ENCODE peak calls at places on chromosomes 7 and 10, in ten cellular contexts. J is A549, A is sigmoid colon, B is tibial nerve, P is suprapubic skin, Z is ovary, Y is transverse colon, G is H1, F is GM12878, R is HepG2. V is an unnamed sample.

GRCh38 chr10:60089095-60089494 is 182.7 kb upstream of the CCDC6 start:
- DNase-seq in J (peak), A (no peak), B (no peak), P (no peak), Z (no peak), Y (peak), G (no peak), F (no peak), R (peak), V (no peak)

GRCh38 chr10:71316081-71316785 is 2.8 kb upstream of the SLC29A3 start:
- DNase-seq in J (no peak), A (no peak), B (no peak), P (no peak), Z (no peak), Y (no peak), G (no peak), F (no peak), R (no peak), V (no peak)

GRCh38 chr10:29862926-29863614 is 196.3 kb downstream of the JCAD start:
- DNase-seq in J (no peak), A (no peak), B (no peak), P (no peak), Z (no peak), Y (no peak), G (no peak), F (no peak), R (no peak), V (no peak)

GRCh38 chr10:89615105-89615504 is 29.9 kb downstream of the PANK1 start:
- DNase-seq in J (no peak), A (no peak), B (no peak), P (no peak), Z (no peak), Y (no peak), G (no peak), F (no peak), R (no peak), V (no peak)

GRCh38 chr10:117746541-117747195 is 204.1 kb downstream of the EMX2 start:
- DNase-seq in J (no peak), A (no peak), B (no peak), P (no peak), Z (no peak), Y (no peak), G (no peak), F (no peak), R (no peak), V (no peak)

GRCh38 chr10:47164126-47164799 is 135.7 kb upstream of the GDF10 start:
- DNase-seq in J (peak), A (no peak), B (no peak), P (no peak), Z (no peak), Y (no peak), G (no peak), F (no peak), R (no peak), V (no peak)

GRCh38 chr7:22731781-22732180 is 4.8 kb downstream of the IL6 start:
- DNase-seq in J (no peak), A (no peak), B (no peak), P (no peak), Z (no peak), Y (no peak), G (no peak), F (no peak), R (no peak), V (no peak)

GRCh38 chr7:139901411-139901810 is 72.3 kb downstream of the TBXAS1 start:
- DNase-seq in J (no peak), A (no peak), B (no peak), P (no peak), Z (no peak), Y (no peak), G (no peak), F (no peak), R (no peak), V (no peak)

GRCh38 chr7:92736870-92737269 is 99.5 kb downstream of the CDK6 start:
- DNase-seq in J (no peak), A (no peak), B (no peak), P (no peak), Z (no peak), Y (no peak), G (no peak), F (no peak), R (no peak), V (no peak)

GRCh38 chr10:42898037-42898960 is 115.7 kb downstream of the BMS1 start:
- DNase-seq in J (no peak), A (no peak), B (no peak), P (no peak), Z (no peak), Y (no peak), G (no peak), F (no peak), R (no peak), V (no peak)

GRCh38 chr10:15124908-15125307 is 27.8 kb downstream of the RPP38 start:
- DNase-seq in J (no peak), A (no peak), B (no peak), P (no peak), Z (no peak), Y (no peak), G (no peak), F (no peak), R (no peak), V (no peak)

GRCh38 chr7:102303669-102304422 is 17.2 kb downstream of the SH2B2 start:
- DNase-seq in J (no peak), A (no peak), B (no peak), P (no peak), Z (no peak), Y (no peak), G (no peak), F (no peak), R (no peak), V (no peak)

GRCh38 chr7:113764401-113765035 is 154.3 kb downstream of the PPP1R3A start:
- DNase-seq in J (no peak), A (no peak), B (no peak), P (no peak), Z (no peak), Y (no peak), G (no peak), F (no peak), R (no peak), V (no peak)

DNA sequence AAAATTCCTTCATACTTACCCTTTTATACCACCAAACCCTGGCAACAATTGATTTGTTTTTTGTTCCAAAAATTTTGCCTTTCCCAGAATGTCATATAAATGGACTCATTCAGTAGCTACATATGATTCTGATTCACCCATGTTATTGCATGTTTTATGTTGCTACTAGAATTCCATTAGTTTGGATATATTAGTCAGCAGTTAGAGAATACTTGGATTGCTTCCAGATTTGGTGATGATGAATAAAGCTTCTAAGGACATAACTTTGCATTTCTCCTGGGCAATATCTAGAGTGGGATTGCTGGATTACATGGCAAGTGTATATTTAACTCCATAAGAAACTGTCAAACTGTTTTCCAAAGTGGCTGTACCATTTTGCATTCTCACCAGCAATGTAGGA is 806.9 kb downstream of the DNAJB9 start:
- DNase-seq in J (no peak), A (no peak), B (no peak), P (no peak), Z (no peak), Y (no peak), G (no peak), F (no peak), R (no peak), V (no peak)
- TF ChIP-seq EP300 in J (no peak), A (no peak), B (no peak), P (no peak), Z (no peak), Y (no peak), G (no peak), F (no peak), R (no peak), V (no peak)

GRCh38 chr7:26151953-26152781 is at the start of gene NFE2L3:
- DNase-seq in J (peak), A (peak), B (peak), P (peak), Z (peak), Y (peak), G (no peak), F (no peak), R (peak), V (peak)
- TF ChIP-seq POLR2A in J (peak), A (no peak), B (peak), P (no peak), Z (no peak), Y (peak), G (peak), F (peak), R (peak), V (no peak)

GRCh38 chr10:91162495-91163268 is 57.8 kb upstream of the PCGF5 start:
- DNase-seq in J (peak), A (peak), B (peak), P (peak), Z (peak), Y (peak), G (no peak), F (no peak), R (peak), V (peak)
- TF ChIP-seq EP300 in J (no peak), A (no peak), B (no peak), P (peak), Z (no peak), Y (no peak), G (no peak), F (no peak), R (no peak), V (no peak)

GRCh38 chr7:30501264-30501663 is 3.4 kb downstream of the GGCT start:
- DNase-seq in J (no peak), A (no peak), B (no peak), P (no peak), Z (no peak), Y (no peak), G (no peak), F (no peak), R (no peak), V (no peak)

GRCh38 chr7:30503273-30504212 is 1.1 kb downstream of the GGCT start:
- DNase-seq in J (no peak), A (no peak), B (no peak), P (no peak), Z (no peak), Y (no peak), G (no peak), F (no peak), R (no peak), V (no peak)

GRCh38 chr7:30502470-30503251 is 2.0 kb downstream of the GGCT start:
- DNase-seq in J (no peak), A (no peak), B (no peak), P (no peak), Z (no peak), Y (no peak), G (no peak), F (no peak), R (no peak), V (no peak)

GRCh38 chr7:30505174-30505697 is 607 bp upstream of the GGCT start:
- DNase-seq in J (no peak), A (no peak), B (no peak), P (no peak), Z (no peak), Y (no peak), G (no peak), F (no peak), R (no peak), V (peak)

GRCh38 chr7:30504347-30505173 is at the start of gene GGCT:
- DNase-seq in J (peak), A (peak), B (peak), P (peak), Z (peak), Y (peak), G (peak), F (peak), R (peak), V (peak)
- TF ChIP-seq POLR2A in J (peak), A (peak), B (peak), P (no peak), Z (peak), Y (peak), G (peak), F (peak), R (peak), V (peak)

GRCh38 chr10:132249824-132250375 is 57.9 kb downstream of the STK32C start:
- DNase-seq in J (no peak), A (no peak), B (no peak), P (no peak), Z (no peak), Y (no peak), G (no peak), F (no peak), R (no peak), V (peak)

GRCh38 chr10:132246296-132246695 is 59.5 kb downstream of the DPYSL4 start:
- DNase-seq in J (no peak), A (no peak), B (no peak), P (no peak), Z (no peak), Y (no peak), G (no peak), F (no peak), R (no peak), V (peak)

GRCh38 chr10:132249232-132249724 is 58.5 kb downstream of the STK32C start:
- DNase-seq in J (no peak), A (no peak), B (no peak), P (no peak), Z (no peak), Y (no peak), G (no peak), F (no peak), R (no peak), V (no peak)

GRCh38 chr10:132248455-132249231 is 59.1 kb downstream of the STK32C start:
- DNase-seq in J (peak), A (no peak), B (no peak), P (no peak), Z (no peak), Y (peak), G (no peak), F (no peak), R (no peak), V (peak)

GRCh38 chr10:132247943-132248342 is 59.8 kb downstream of the STK32C start:
- DNase-seq in J (no peak), A (no peak), B (no peak), P (no peak), Z (no peak), Y (no peak), G (no peak), F (no peak), R (no peak), V (no peak)
- TF ChIP-seq EP300 in J (no peak), A (no peak), B (no peak), P (no peak), Z (no peak), Y (no peak), G (no peak), F (no peak), R (no peak), V (no peak)

GRCh38 chr7:128755816-128756476 is 16.8 kb downstream of the CALU start:
- DNase-seq in J (no peak), A (peak), B (no peak), P (no peak), Z (no peak), Y (no peak), G (no peak), F (no peak), R (no peak), V (no peak)
- TF ChIP-seq POLR2A in J (no peak), A (no peak), B (no peak), P (no peak), Z (no peak), Y (no peak), G (no peak), F (no peak), R (no peak), V (no peak)

GRCh38 chr10:118767297-118768040 is 12.7 kb upstream of the CACUL1 start:
- DNase-seq in J (no peak), A (no peak), B (no peak), P (no peak), Z (no peak), Y (no peak), G (no peak), F (no peak), R (no peak), V (no peak)
- TF ChIP-seq EP300 in J (no peak), A (no peak), B (no peak), P (no peak), Z (no peak), Y (no peak), G (no peak), F (no peak), R (no peak), V (no peak)

DNA sequence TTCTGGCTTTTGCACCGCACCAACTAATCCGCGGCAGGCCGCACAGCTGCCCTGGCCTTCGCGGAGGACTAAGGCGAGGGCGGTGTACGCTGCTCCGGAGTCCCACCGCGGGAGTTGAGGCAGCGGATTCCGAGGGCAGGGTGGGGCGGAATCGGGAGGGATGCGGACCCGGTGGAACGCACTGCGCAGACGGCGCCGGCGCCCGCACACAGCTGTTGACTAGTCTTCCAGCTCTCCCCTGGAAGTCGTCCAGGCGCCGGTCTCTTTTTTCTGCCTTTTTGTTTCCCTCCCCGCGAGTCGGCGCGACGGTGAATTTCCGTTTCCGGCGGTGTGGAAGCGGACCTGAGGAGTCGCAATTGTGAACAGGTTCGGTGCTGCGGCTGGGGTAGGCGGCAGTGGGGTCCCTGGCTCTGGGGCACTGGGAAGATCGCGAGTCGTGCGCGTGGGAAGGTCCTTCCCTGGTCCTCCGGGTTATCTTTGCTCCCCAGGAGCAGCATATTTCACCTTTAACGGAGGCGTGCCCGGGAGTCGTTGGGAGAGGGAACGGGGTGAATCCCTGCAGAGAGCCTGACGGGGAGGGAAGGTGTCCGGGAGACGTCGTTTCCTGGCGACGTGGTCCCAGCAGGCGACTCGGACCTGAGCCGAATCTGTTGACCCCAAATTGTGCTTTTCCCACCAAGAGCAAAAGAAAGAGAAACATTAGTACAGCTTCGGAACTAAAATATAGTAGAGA is at the start of gene ASAH2B:
- DNase-seq in J (peak), A (peak), B (peak), P (peak), Z (peak), Y (peak), G (peak), F (peak), R (peak), V (peak)
- TF ChIP-seq POLR2A in J (peak), A (no peak), B (no peak), P (no peak), Z (no peak), Y (no peak), G (peak), F (peak), R (peak), V (no peak)

V was measured in upper lobe of left lung.